ENCODE peak calls at places on chromosome 14, in four cellular contexts. N, P, M and J are unnamed samples.

GRCh38 chr14:58426819-58427288 is 477 bp downstream of the TIMM9 start:
- DNase-seq in N (peak), P (peak), M (peak), J (peak)

GRCh38 chr14:41062826-41063225 is 543.9 kb upstream of the LRFN5 start:
- DNase-seq in M (no peak), P (no peak), N (no peak), J (no peak)

GRCh38 chr14:92670177-92670576 is 78.2 kb downstream of the LGMN start:
- DNase-seq in N (no peak), M (no peak), P (no peak), J (no peak)

GRCh38 chr14:70808402-70809237 is 693 bp downstream of the MAP3K9 start:
- DNase-seq in N (peak), M (no peak), P (peak), J (peak)

GRCh38 chr14:64952598-64953309 is 10.2 kb upstream of the GPX2 start:
- DNase-seq in P (no peak), M (no peak), N (no peak), J (no peak)

GRCh38 chr14:96660667-96661066 is 136.5 kb upstream of the VRK1 start:
- DNase-seq in M (no peak), P (no peak), N (no peak), J (no peak)

GRCh38 chr14:98897605-98898309 is 374.2 kb downstream of the BCL11B start:
- DNase-seq in N (no peak), M (no peak), P (no peak), J (peak)

GRCh38 chr14:105301103-105301914 is 508 bp upstream of the BRF1 start:
- DNase-seq in P (peak), M (peak), N (peak), J (peak)

GRCh38 chr14:52129733-52130132 is 60.9 kb upstream of the NID2 start:
- DNase-seq in P (no peak), M (peak), N (no peak), J (no peak)

GRCh38 chr14:48814562-48814961 is 771.6 kb downstream of the RPS29 start:
- DNase-seq in M (no peak), P (no peak), N (no peak), J (no peak)

GRCh38 chr14:20631821-20632389 is 9.6 kb downstream of the OR6S1 start:
- DNase-seq in P (peak), N (peak), M (peak), J (peak)

GRCh38 chr14:35213869-35214387 is 78.3 kb upstream of the PSMA6 start:
- DNase-seq in P (no peak), N (no peak), M (no peak), J (no peak)

GRCh38 chr14:81453166-81453766 is 53.1 kb upstream of the STON2 start:
- DNase-seq in P (no peak), N (peak), M (peak), J (no peak)

GRCh38 chr14:71242237-71242748 is 335.0 kb downstream of the PCNX1 start:
- DNase-seq in M (no peak), P (no peak), N (no peak), J (no peak)

GRCh38 chr14:50964683-50965390 is 20.6 kb upstream of the PYGL start:
- DNase-seq in M (peak), P (no peak), N (peak), J (peak)

DNA sequence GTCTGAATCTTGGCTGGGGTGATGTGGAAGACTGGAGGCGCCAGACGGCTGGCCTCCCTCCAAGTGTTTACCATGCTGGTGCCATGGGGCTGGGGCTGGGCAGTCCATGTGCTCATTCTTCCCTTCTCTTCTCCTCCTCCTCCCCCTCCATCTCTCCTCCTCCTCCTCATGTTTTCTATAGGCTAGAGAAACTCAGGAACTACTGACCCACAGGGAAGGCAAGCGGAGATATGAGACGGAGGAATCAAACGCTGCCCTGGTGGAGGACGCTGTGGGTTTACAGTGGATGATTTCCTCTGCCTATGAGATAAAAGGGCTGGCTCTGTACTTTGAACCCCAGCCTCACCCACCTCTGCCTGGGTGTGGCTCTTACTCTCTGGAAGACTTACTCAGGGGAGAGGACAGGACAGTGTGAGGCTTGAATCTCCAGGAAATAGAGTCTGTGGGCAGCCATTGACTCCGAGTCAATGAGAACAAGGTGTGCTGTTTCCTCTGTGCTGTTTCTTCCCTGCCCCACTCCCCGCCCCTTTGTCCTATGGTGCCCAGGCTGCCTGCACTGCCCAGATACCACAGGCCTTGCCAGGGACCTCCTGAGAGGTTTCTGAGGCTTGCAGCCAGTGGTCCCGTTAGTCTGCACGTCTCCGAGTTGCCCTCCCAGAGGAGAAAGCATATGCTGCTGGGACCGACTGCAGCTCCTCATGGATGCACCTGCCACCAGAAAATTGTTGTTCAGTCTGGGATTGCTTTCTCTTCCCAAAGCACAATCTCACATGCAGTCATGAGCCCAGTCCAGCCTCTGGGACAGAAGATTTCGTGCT is 132.6 kb upstream of the ARHGAP5 start:
- DNase-seq in M (no peak), P (no peak), N (peak), J (peak)
- H3K4me3 ChIP-seq in M (no peak), P (no peak), N (peak), J (peak)

GRCh38 chr14:30869525-30870150 is 4.7 kb upstream of the COCH start:
- DNase-seq in P (no peak), N (no peak), M (no peak), J (no peak)
- H3K27ac ChIP-seq in P (no peak), N (no peak), M (no peak), J (no peak)

DNA sequence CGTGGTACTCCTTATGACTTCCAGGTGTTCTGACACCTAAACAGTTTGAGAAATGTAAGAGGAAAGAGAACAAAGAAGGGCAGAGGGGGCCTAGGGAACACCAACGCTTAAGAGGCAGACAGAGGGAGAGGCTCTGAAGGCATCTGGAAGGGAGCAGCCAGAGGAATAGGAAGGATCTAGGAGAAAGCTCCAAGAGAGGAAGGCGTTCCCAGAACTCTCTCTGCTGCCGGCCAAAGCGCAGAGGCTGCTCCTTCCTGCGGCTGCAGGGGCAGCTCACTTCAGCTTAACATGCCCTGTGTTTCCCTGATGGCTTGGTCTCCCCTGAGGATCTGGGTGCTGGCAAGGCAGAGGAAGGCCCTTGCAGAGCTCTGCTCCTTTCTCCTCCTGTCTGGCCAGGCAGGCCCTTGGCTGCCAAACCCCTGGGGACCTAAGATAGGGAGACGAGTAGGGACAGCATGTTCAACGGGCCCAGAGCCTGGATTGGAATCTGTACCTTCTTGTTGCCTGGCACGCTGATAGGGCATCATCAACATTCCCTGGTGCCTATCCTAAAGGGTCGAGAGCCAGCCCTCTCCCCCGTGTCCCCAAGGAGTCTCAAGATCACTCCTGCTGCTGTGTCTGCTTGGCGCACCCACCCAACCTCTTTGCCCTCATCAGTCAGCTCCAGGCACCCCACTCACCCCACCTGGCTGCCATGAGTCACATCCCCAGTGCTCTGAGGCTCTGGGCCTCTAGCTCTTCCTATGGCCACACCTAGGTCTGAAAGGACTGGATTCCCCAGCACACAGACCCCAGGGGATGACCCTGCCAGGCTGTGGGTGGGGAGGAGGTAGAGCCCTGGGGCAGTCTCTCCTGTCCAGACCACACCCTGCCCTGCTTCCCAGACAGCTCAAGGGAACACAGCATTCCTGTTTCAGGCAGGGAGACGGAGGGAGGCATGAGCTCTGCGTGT is 45.6 kb downstream of the LTBP2 start:
- DNase-seq in M (no peak), P (no peak), N (no peak), J (peak)
- H3K4me3 ChIP-seq in M (no peak), P (no peak), N (no peak), J (no peak)

DNA sequence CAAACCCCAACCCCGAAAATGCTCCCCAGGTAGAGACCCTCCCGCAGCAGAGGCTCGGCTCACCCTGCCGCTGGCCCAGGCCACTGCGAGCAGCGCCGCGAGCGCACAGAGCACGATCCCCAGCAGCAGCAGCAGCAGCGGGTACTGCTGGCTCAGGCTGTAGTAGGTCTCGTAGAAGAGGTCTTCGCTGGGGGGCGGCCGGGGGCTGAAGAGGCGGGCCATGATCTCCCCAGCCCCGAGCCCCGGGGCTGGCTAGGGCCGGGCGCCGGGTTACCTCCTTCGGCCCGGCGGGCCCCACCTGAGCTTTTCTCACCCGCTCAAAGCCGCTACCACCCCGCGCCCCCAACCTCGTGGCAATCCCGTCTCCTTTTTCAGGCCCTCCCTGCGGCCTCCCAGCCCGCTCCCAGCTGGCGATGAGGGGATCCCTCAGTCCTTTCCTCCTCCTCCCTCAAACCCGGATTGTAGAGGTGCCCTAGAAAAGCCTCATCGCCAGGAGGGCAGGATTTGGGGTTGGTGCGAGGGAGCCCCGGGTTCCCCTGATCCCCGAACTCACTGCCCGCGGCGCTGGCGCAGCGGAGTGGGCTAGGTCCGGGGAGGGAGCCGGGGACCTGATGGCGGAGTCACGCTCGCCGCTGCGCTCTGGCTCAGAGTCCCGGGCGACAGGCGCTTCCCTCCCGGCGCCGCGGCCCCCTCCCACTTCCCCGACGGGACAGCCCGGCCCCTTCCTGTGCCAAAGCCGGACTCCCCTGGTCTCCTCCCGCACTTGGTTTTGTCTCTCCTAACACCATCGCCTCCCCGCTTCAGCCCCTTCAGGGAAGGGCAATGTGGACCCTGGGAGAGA is at the start of gene ADCY4:
- DNase-seq in P (peak), N (no peak), M (no peak), J (no peak)
- H3K27ac ChIP-seq in P (peak), N (peak), M (peak), J (no peak)

GRCh38 chr14:100236873-100237272 is 2.1 kb upstream of the YY1 start:
- DNase-seq in M (no peak), P (no peak), N (no peak), J (no peak)
- H3K4me3 ChIP-seq in M (no peak), P (peak), N (peak), J (no peak)

GRCh38 chr14:60977848-60978247 is 3.0 kb downstream of the TRMT5 start:
- DNase-seq in M (no peak), P (no peak), N (no peak), J (no peak)
- H3K27ac ChIP-seq in M (no peak), P (no peak), N (no peak), J (no peak)

DNA sequence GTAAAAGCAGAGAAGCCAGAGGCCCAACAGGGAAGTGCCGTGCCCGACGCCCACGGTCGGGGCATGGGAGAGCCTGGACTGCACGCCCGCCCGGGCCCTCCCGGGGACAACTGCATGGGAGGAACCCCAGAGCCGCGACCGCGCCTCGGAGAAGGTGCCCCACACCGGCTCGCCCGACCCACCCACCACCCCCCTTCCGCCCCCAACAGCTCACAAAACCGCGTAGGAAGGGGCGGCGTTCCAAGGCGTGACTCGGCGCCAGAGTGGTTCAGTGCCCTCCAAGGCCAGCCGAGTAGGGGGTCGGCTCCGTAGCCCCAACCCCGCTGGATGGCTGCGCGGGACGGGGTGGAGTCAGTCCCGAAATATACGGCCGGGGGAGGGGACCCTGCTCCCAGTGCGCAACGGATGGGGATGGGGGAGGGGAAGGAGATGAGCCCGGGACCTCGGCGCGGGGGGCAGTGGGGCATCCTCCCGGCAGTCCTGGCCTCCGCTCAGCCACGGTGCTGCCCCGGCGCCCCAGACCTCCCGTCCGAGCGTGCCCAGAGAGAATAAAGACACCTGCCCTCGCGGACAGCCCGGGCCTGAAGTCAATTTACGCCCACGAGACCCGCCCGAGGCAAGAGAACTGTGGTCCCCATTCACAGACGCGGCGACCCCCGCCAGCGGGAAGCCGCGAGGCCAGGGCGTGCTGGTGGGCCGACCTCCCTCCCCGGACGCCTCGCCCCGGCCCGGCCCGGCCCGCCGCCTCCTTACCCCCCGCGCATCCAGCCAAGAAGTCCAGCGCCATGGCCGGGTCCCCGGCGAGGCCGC is 593 bp downstream of the SLC25A29 start:
- DNase-seq in N (peak), P (peak), M (no peak), J (peak)
- H3K4me3 ChIP-seq in N (peak), P (peak), M (peak), J (peak)